ENCODE peak calls at places on chromosomes 12 and 14, in five cellular contexts. One of them, this sample, is unnamed.

GRCh38 chr12:52524241-52524897 is 4.2 kb upstream of the KRT5 start:
- DNase-seq in HepG2: no peak
- DNase-seq in HEK293T: no peak
- DNase-seq in NT2/D1: no peak
- DNase-seq in H1: peak
- DNase-seq in this sample: no peak

GRCh38 chr12:57627504-57628279 is 5.3 kb downstream of the B4GALNT1 start:
- DNase-seq in NT2/D1: no peak
- DNase-seq in HepG2: no peak
- DNase-seq in H1: peak
- DNase-seq in HEK293T: no peak
- DNase-seq in this sample: no peak

GRCh38 chr12:2750185-2750584 is 44.6 kb upstream of the FKBP4 start:
- DNase-seq in HEK293T: no peak
- DNase-seq in HepG2: no peak
- DNase-seq in NT2/D1: no peak
- DNase-seq in H1: no peak
- DNase-seq in this sample: no peak

GRCh38 chr12:63941879-63942278 is 97.4 kb downstream of the SRGAP1 start:
- DNase-seq in HEK293T: no peak
- DNase-seq in H1: no peak
- DNase-seq in NT2/D1: no peak
- DNase-seq in HepG2: no peak
- DNase-seq in this sample: no peak

GRCh38 chr12:126051611-126052107 is 986.4 kb downstream of the AACS start:
- DNase-seq in H1: no peak
- DNase-seq in HEK293T: no peak
- DNase-seq in HepG2: no peak
- DNase-seq in NT2/D1: no peak
- DNase-seq in this sample: no peak

GRCh38 chr14:24443053-24443683 is 592 bp upstream of the SDR39U1 start:
- DNase-seq in HepG2: no peak
- DNase-seq in H1: no peak
- DNase-seq in HEK293T: no peak
- DNase-seq in NT2/D1: no peak
- DNase-seq in this sample: no peak

GRCh38 chr12:124044809-124045321 is 71.8 kb downstream of the ZNF664 start:
- DNase-seq in H1: no peak
- DNase-seq in NT2/D1: no peak
- DNase-seq in HEK293T: no peak
- DNase-seq in HepG2: no peak
- DNase-seq in this sample: no peak

GRCh38 chr14:50736932-50737419 is 68.9 kb upstream of the SAV1 start:
- DNase-seq in HepG2: no peak
- DNase-seq in H1: no peak
- DNase-seq in HEK293T: no peak
- DNase-seq in NT2/D1: no peak
- DNase-seq in this sample: peak

GRCh38 chr12:110355080-110355479 is 48.4 kb downstream of the ANAPC7 start:
- DNase-seq in H1: no peak
- DNase-seq in HEK293T: peak
- DNase-seq in NT2/D1: peak
- DNase-seq in HepG2: peak
- DNase-seq in this sample: no peak

GRCh38 chr12:107320929-107321618 is 227.7 kb upstream of the CRY1 start:
- DNase-seq in NT2/D1: no peak
- DNase-seq in HEK293T: no peak
- DNase-seq in H1: peak
- DNase-seq in HepG2: no peak
- DNase-seq in this sample: no peak

DNA sequence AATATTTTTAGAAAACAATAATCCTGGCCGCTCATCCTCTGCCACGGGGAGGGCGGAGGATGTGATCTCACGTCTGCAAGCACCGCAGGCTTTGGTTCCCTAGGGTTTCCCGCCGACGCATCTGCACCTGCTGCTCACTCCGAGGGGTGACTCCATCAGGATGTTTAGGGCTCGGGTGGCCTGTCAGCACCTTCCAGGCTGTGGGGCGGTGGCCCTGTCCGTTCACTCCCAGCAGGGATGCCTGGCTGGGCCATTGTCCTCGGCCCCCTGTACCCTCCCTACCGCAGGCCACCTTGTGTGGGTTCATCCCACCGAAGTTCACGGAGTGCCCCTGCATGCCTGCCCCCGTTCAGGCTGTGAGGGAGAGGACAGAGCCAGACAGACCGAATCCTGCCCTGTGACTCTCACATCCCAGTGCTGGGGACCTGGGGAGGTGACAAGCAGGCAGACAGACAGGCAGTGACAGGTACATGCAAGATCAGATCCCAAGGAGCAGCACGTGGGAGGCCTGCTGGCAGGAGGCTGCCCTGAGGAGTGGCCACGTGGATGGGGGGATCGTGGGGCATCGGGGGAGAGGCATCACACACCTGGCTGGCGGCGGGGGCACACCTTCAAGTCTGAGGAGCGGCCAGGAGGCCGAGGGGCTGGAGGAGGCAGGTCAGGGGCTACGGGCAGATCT is 112.6 kb downstream of the ADGRD1 start:
- DNase-seq in HepG2: no peak
- DNase-seq in H1: no peak
- DNase-seq in NT2/D1: no peak
- DNase-seq in HEK293T: no peak
- DNase-seq in this sample: no peak
- TF ChIP-seq SUZ12 in HepG2: no peak
- TF ChIP-seq SUZ12 in H1: no peak
- TF ChIP-seq SUZ12 in NT2/D1: no peak
- TF ChIP-seq SUZ12 in HEK293T: no peak
- TF ChIP-seq SUZ12 in this sample: no peak

GRCh38 chr12:53624956-53625355 is 1.2 kb downstream of the ATF7 start:
- DNase-seq in HepG2: no peak
- DNase-seq in NT2/D1: no peak
- DNase-seq in HEK293T: no peak
- DNase-seq in H1: no peak
- DNase-seq in this sample: no peak

GRCh38 chr12:53622724-53623123 is 3.5 kb downstream of the ATF7 start:
- DNase-seq in HepG2: no peak
- DNase-seq in NT2/D1: no peak
- DNase-seq in H1: no peak
- DNase-seq in HEK293T: no peak
- DNase-seq in this sample: no peak

GRCh38 chr12:53623526-53623925 is 2.7 kb downstream of the ATF7 start:
- DNase-seq in HepG2: no peak
- DNase-seq in H1: no peak
- DNase-seq in HEK293T: no peak
- DNase-seq in NT2/D1: no peak
- DNase-seq in this sample: no peak

GRCh38 chr12:53624453-53624852 is 1.7 kb downstream of the ATF7 start:
- DNase-seq in H1: no peak
- DNase-seq in NT2/D1: no peak
- DNase-seq in HEK293T: no peak
- DNase-seq in HepG2: no peak
- DNase-seq in this sample: no peak

GRCh38 chr12:53623986-53624385 is 2.2 kb downstream of the ATF7 start:
- DNase-seq in NT2/D1: no peak
- DNase-seq in HepG2: peak
- DNase-seq in H1: no peak
- DNase-seq in HEK293T: no peak
- DNase-seq in this sample: no peak
- TF ChIP-seq SUZ12 in NT2/D1: no peak
- TF ChIP-seq SUZ12 in HepG2: no peak
- TF ChIP-seq SUZ12 in H1: no peak
- TF ChIP-seq SUZ12 in HEK293T: no peak
- TF ChIP-seq SUZ12 in this sample: no peak

GRCh38 chr12:116687888-116688287 is 50.0 kb downstream of the SPRING1 start:
- DNase-seq in H1: peak
- DNase-seq in HEK293T: peak
- DNase-seq in HepG2: peak
- DNase-seq in NT2/D1: peak
- DNase-seq in this sample: no peak
- TF ChIP-seq SUZ12 in H1: no peak
- TF ChIP-seq SUZ12 in HEK293T: no peak
- TF ChIP-seq SUZ12 in HepG2: no peak
- TF ChIP-seq SUZ12 in NT2/D1: no peak
- TF ChIP-seq SUZ12 in this sample: no peak

GRCh38 chr14:20215196-20215595 is 8.3 kb upstream of the OR11H6 start:
- DNase-seq in H1: no peak
- DNase-seq in HepG2: no peak
- DNase-seq in HEK293T: no peak
- DNase-seq in NT2/D1: no peak
- DNase-seq in this sample: no peak
- TF ChIP-seq SUZ12 in H1: no peak
- TF ChIP-seq SUZ12 in HepG2: no peak
- TF ChIP-seq SUZ12 in HEK293T: no peak
- TF ChIP-seq SUZ12 in NT2/D1: no peak
- TF ChIP-seq SUZ12 in this sample: no peak

GRCh38 chr12:34394211-34395055 is 372.1 kb downstream of the ALG10 start:
- DNase-seq in NT2/D1: no peak
- DNase-seq in H1: peak
- DNase-seq in HEK293T: no peak
- DNase-seq in HepG2: no peak
- DNase-seq in this sample: no peak

GRCh38 chr12:34397591-34398365 is 375.5 kb downstream of the ALG10 start:
- DNase-seq in H1: peak
- DNase-seq in NT2/D1: no peak
- DNase-seq in HEK293T: no peak
- DNase-seq in HepG2: no peak
- DNase-seq in this sample: no peak

GRCh38 chr12:34395056-34396005 is 373.0 kb downstream of the ALG10 start:
- DNase-seq in NT2/D1: no peak
- DNase-seq in HEK293T: no peak
- DNase-seq in HepG2: no peak
- DNase-seq in H1: peak
- DNase-seq in this sample: no peak

GRCh38 chr12:34396861-34397590 is 374.7 kb downstream of the ALG10 start:
- DNase-seq in HepG2: no peak
- DNase-seq in H1: peak
- DNase-seq in NT2/D1: no peak
- DNase-seq in HEK293T: no peak
- DNase-seq in this sample: no peak

DNA sequence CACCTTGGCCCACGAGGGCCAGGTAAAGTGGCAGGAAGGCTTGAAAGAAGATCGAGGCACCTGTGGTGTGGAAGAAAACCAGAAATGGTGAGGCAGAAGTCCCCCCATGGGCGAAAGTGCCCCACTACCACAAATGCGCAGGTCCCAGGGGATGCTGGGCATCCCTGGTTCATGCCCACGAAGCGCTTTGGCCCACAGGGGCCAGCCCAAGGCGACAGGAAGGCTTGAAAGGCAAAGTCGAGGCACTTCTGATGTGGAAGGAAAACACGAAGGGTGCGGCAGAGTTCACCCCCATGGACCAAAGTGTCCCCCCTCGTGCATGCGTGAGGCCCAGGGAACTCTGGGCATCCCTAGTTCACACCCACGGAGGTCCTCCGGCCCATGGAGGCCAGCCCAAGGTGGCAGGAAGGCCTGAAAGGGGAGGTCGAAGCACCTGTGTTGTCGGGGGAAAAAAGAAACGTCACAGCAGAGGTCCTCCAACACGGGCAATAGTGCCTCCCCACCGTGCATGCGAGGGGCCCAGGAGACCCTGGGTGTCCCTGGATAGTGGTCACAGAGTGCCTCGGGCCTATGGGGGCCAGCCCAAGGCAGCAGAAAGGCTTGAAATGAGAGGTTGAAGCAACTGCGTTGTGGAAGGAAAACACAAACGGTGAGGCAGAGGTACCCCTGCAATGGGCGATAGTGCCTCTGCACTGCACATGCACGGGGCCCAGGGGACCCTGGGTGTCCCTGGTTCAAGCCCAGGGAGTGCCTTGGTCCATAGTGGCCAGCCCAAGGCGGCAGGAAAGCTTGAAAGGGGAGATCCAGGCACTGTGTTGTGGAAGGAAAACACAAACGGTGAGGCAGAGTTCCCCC is 373.9 kb downstream of the ALG10 start:
- DNase-seq in NT2/D1: no peak
- DNase-seq in HepG2: no peak
- DNase-seq in HEK293T: no peak
- DNase-seq in H1: peak
- DNase-seq in this sample: no peak
- TF ChIP-seq SUZ12 in NT2/D1: no peak
- TF ChIP-seq SUZ12 in HepG2: no peak
- TF ChIP-seq SUZ12 in HEK293T: no peak
- TF ChIP-seq SUZ12 in H1: no peak
- TF ChIP-seq SUZ12 in this sample: no peak

DNA sequence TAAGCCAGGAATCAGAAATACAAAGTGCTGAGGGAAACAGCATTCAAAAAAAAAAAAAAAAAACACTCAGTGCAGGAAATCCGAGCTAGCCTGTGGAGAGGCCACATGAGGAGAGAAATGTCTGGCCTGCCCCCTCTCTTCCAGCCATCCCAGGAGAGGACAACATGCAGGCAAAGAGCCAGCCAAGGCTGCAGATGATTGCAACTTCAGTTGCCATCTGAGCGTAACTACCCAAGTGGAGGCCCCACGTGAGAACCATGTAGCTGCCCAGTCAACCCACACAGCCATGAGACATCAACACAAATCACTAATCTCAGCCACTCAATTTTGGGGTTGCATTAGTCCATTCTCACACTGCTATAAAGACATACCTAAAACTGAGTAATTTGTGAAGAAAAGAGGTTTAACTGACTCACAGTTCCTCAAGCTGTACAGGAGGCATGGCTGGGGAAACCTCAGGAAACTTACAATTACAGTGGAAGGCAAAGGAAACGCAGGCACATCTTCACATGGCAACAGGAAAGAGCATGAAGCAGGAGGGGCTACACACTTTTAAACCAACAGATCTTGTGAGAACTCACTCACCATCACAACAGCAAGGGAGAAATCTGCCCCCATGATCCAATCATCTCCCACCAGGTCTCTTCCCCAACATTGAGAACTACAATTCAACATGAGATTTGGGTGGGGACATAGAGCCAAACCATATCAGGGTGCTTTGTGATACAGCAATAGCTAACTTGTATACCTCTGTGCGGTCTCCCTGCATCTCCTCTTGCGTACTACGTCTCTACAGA is 161.1 kb downstream of the PIWIL1 start:
- DNase-seq in H1: no peak
- DNase-seq in HepG2: no peak
- DNase-seq in HEK293T: no peak
- DNase-seq in NT2/D1: no peak
- DNase-seq in this sample: no peak
- TF ChIP-seq SUZ12 in H1: no peak
- TF ChIP-seq SUZ12 in HepG2: no peak
- TF ChIP-seq SUZ12 in HEK293T: no peak
- TF ChIP-seq SUZ12 in NT2/D1: no peak
- TF ChIP-seq SUZ12 in this sample: no peak

GRCh38 chr12:56315626-56316473 is at the start of gene CNPY2:
- DNase-seq in HEK293T: peak
- DNase-seq in H1: peak
- DNase-seq in HepG2: peak
- DNase-seq in NT2/D1: peak
- DNase-seq in this sample: peak

GRCh38 chr12:56317675-56318074 is 1.9 kb upstream of the CNPY2 start:
- DNase-seq in HEK293T: no peak
- DNase-seq in NT2/D1: no peak
- DNase-seq in H1: no peak
- DNase-seq in HepG2: no peak
- DNase-seq in this sample: no peak

GRCh38 chr12:56311003-56311402 is 4.8 kb downstream of the CNPY2 start:
- DNase-seq in HEK293T: no peak
- DNase-seq in HepG2: no peak
- DNase-seq in NT2/D1: no peak
- DNase-seq in H1: no peak
- DNase-seq in this sample: no peak

GRCh38 chr12:56321027-56321426 is 5.2 kb upstream of the CNPY2 start:
- DNase-seq in HEK293T: no peak
- DNase-seq in NT2/D1: no peak
- DNase-seq in HepG2: no peak
- DNase-seq in H1: no peak
- DNase-seq in this sample: no peak

GRCh38 chr12:56315256-56315625 is 547 bp downstream of the CNPY2 start:
- DNase-seq in HEK293T: no peak
- DNase-seq in NT2/D1: no peak
- DNase-seq in H1: no peak
- DNase-seq in HepG2: no peak
- DNase-seq in this sample: no peak
- TF ChIP-seq SUZ12 in HEK293T: no peak
- TF ChIP-seq SUZ12 in NT2/D1: no peak
- TF ChIP-seq SUZ12 in H1: no peak
- TF ChIP-seq SUZ12 in HepG2: no peak
- TF ChIP-seq SUZ12 in this sample: no peak

This sample was measured in GM12878.